ENCODE peak calls at places on chromosomes 2 and 18, in five cellular contexts. One of them, this sample, is unnamed.

GRCh38 chr2:54534625-54535024 is 78.5 kb downstream of the SPTBN1 start:
- DNase-seq in H54: no peak
- DNase-seq in ACHN: no peak
- DNase-seq in activated CD4-positive, alpha-beta T cell treated with anti-CD3 and anti-CD28 coated beads, Interleukin-2, amount 50 U/mL, for 1 hour: no peak
- DNase-seq in body of pancreas: no peak
- DNase-seq in this sample: no peak

GRCh38 chr2:234991793-234992192 is 40.0 kb downstream of the SH3BP4 start:
- DNase-seq in activated CD4-positive, alpha-beta T cell treated with anti-CD3 and anti-CD28 coated beads, Interleukin-2, amount 50 U/mL, for 1 hour: no peak
- DNase-seq in H54: no peak
- DNase-seq in body of pancreas: no peak
- DNase-seq in ACHN: no peak
- DNase-seq in this sample: no peak

GRCh38 chr2:118672055-118672454 is 175.4 kb downstream of the EN1 start:
- DNase-seq in ACHN: no peak
- DNase-seq in H54: no peak
- DNase-seq in body of pancreas: no peak
- DNase-seq in activated CD4-positive, alpha-beta T cell treated with anti-CD3 and anti-CD28 coated beads, Interleukin-2, amount 50 U/mL, for 1 hour: no peak
- DNase-seq in this sample: no peak

GRCh38 chr2:26982102-26982742 is 11.8 kb downstream of the MAPRE3 start:
- DNase-seq in H54: no peak
- DNase-seq in ACHN: peak
- DNase-seq in body of pancreas: peak
- DNase-seq in activated CD4-positive, alpha-beta T cell treated with anti-CD3 and anti-CD28 coated beads, Interleukin-2, amount 50 U/mL, for 1 hour: peak
- DNase-seq in this sample: peak

GRCh38 chr2:126914811-126915500 is 16.3 kb downstream of the TEX51 start:
- DNase-seq in H54: no peak
- DNase-seq in activated CD4-positive, alpha-beta T cell treated with anti-CD3 and anti-CD28 coated beads, Interleukin-2, amount 50 U/mL, for 1 hour: no peak
- DNase-seq in body of pancreas: no peak
- DNase-seq in ACHN: no peak
- DNase-seq in this sample: no peak

GRCh38 chr2:101587251-101587650 is 110.3 kb upstream of the MAP4K4 start:
- DNase-seq in ACHN: no peak
- DNase-seq in activated CD4-positive, alpha-beta T cell treated with anti-CD3 and anti-CD28 coated beads, Interleukin-2, amount 50 U/mL, for 1 hour: no peak
- DNase-seq in body of pancreas: no peak
- DNase-seq in H54: no peak
- DNase-seq in this sample: no peak

GRCh38 chr18:50788284-50788683 is 31.5 kb downstream of the MRO start:
- DNase-seq in body of pancreas: no peak
- DNase-seq in activated CD4-positive, alpha-beta T cell treated with anti-CD3 and anti-CD28 coated beads, Interleukin-2, amount 50 U/mL, for 1 hour: no peak
- DNase-seq in ACHN: no peak
- DNase-seq in H54: no peak
- DNase-seq in this sample: no peak

GRCh38 chr2:177239934-177240600 is 24.5 kb downstream of the NFE2L2 start:
- DNase-seq in activated CD4-positive, alpha-beta T cell treated with anti-CD3 and anti-CD28 coated beads, Interleukin-2, amount 50 U/mL, for 1 hour: no peak
- DNase-seq in ACHN: peak
- DNase-seq in body of pancreas: no peak
- DNase-seq in H54: peak
- DNase-seq in this sample: no peak

GRCh38 chr2:167249197-167249596 is 360.9 kb downstream of the XIRP2 start:
- DNase-seq in body of pancreas: no peak
- DNase-seq in H54: no peak
- DNase-seq in ACHN: no peak
- DNase-seq in activated CD4-positive, alpha-beta T cell treated with anti-CD3 and anti-CD28 coated beads, Interleukin-2, amount 50 U/mL, for 1 hour: no peak
- DNase-seq in this sample: no peak

GRCh38 chr18:48943736-48944527 is 6.8 kb downstream of the SMAD7 start:
- DNase-seq in H54: no peak
- DNase-seq in body of pancreas: no peak
- DNase-seq in ACHN: no peak
- DNase-seq in activated CD4-positive, alpha-beta T cell treated with anti-CD3 and anti-CD28 coated beads, Interleukin-2, amount 50 U/mL, for 1 hour: no peak
- DNase-seq in this sample: no peak

GRCh38 chr2:120134263-120134662 is 88.9 kb downstream of the TMEM185B start:
- DNase-seq in body of pancreas: no peak
- DNase-seq in ACHN: peak
- DNase-seq in H54: peak
- DNase-seq in activated CD4-positive, alpha-beta T cell treated with anti-CD3 and anti-CD28 coated beads, Interleukin-2, amount 50 U/mL, for 1 hour: no peak
- DNase-seq in this sample: no peak

GRCh38 chr2:151363709-151364108 is 6.3 kb downstream of the TNFAIP6 start:
- DNase-seq in H54: no peak
- DNase-seq in activated CD4-positive, alpha-beta T cell treated with anti-CD3 and anti-CD28 coated beads, Interleukin-2, amount 50 U/mL, for 1 hour: no peak
- DNase-seq in body of pancreas: no peak
- DNase-seq in ACHN: no peak
- DNase-seq in this sample: no peak

GRCh38 chr2:170770304-170771048 is at the start of gene ERICH2:
- DNase-seq in H54: peak
- DNase-seq in body of pancreas: peak
- DNase-seq in ACHN: peak
- DNase-seq in activated CD4-positive, alpha-beta T cell treated with anti-CD3 and anti-CD28 coated beads, Interleukin-2, amount 50 U/mL, for 1 hour: peak
- DNase-seq in this sample: peak

GRCh38 chr2:174568425-174568824 is 29.2 kb downstream of the WIPF1 start:
- DNase-seq in H54: no peak
- DNase-seq in ACHN: no peak
- DNase-seq in body of pancreas: no peak
- DNase-seq in activated CD4-positive, alpha-beta T cell treated with anti-CD3 and anti-CD28 coated beads, Interleukin-2, amount 50 U/mL, for 1 hour: no peak
- DNase-seq in this sample: no peak

GRCh38 chr2:98720286-98720685 is 10.6 kb downstream of the MGAT4A start:
- DNase-seq in ACHN: no peak
- DNase-seq in H54: no peak
- DNase-seq in activated CD4-positive, alpha-beta T cell treated with anti-CD3 and anti-CD28 coated beads, Interleukin-2, amount 50 U/mL, for 1 hour: no peak
- DNase-seq in body of pancreas: no peak
- DNase-seq in this sample: no peak

GRCh38 chr2:32622570-32623310 is 5.1 kb upstream of the TTC27 start:
- DNase-seq in body of pancreas: no peak
- DNase-seq in H54: no peak
- DNase-seq in activated CD4-positive, alpha-beta T cell treated with anti-CD3 and anti-CD28 coated beads, Interleukin-2, amount 50 U/mL, for 1 hour: no peak
- DNase-seq in ACHN: no peak
- DNase-seq in this sample: no peak

GRCh38 chr2:203583084-203583695 is 48.1 kb upstream of the RAPH1 start:
- DNase-seq in ACHN: no peak
- DNase-seq in H54: no peak
- DNase-seq in body of pancreas: no peak
- DNase-seq in activated CD4-positive, alpha-beta T cell treated with anti-CD3 and anti-CD28 coated beads, Interleukin-2, amount 50 U/mL, for 1 hour: no peak
- DNase-seq in this sample: no peak

GRCh38 chr18:50075772-50076171 is 119.2 kb downstream of the MYO5B start:
- DNase-seq in body of pancreas: no peak
- DNase-seq in activated CD4-positive, alpha-beta T cell treated with anti-CD3 and anti-CD28 coated beads, Interleukin-2, amount 50 U/mL, for 1 hour: no peak
- DNase-seq in H54: no peak
- DNase-seq in ACHN: no peak
- DNase-seq in this sample: no peak

GRCh38 chr2:165837122-165837521 is 43.1 kb upstream of the GALNT3 start:
- DNase-seq in H54: peak
- DNase-seq in ACHN: no peak
- DNase-seq in body of pancreas: no peak
- DNase-seq in activated CD4-positive, alpha-beta T cell treated with anti-CD3 and anti-CD28 coated beads, Interleukin-2, amount 50 U/mL, for 1 hour: no peak
- DNase-seq in this sample: no peak

GRCh38 chr18:12305930-12306629 is 2.0 kb upstream of the TUBB6 start:
- DNase-seq in body of pancreas: no peak
- DNase-seq in H54: no peak
- DNase-seq in ACHN: no peak
- DNase-seq in activated CD4-positive, alpha-beta T cell treated with anti-CD3 and anti-CD28 coated beads, Interleukin-2, amount 50 U/mL, for 1 hour: no peak
- DNase-seq in this sample: no peak

GRCh38 chr18:74066018-74066417 is 81.6 kb downstream of the FBXO15 start:
- DNase-seq in activated CD4-positive, alpha-beta T cell treated with anti-CD3 and anti-CD28 coated beads, Interleukin-2, amount 50 U/mL, for 1 hour: no peak
- DNase-seq in ACHN: no peak
- DNase-seq in H54: no peak
- DNase-seq in body of pancreas: no peak
- DNase-seq in this sample: no peak

GRCh38 chr2:17036343-17036742 is 370.7 kb upstream of the CYRIA start:
- DNase-seq in H54: no peak
- DNase-seq in activated CD4-positive, alpha-beta T cell treated with anti-CD3 and anti-CD28 coated beads, Interleukin-2, amount 50 U/mL, for 1 hour: no peak
- DNase-seq in ACHN: no peak
- DNase-seq in body of pancreas: no peak
- DNase-seq in this sample: no peak

GRCh38 chr2:217597140-217597539 is 405.7 kb downstream of the TNS1 start:
- DNase-seq in activated CD4-positive, alpha-beta T cell treated with anti-CD3 and anti-CD28 coated beads, Interleukin-2, amount 50 U/mL, for 1 hour: no peak
- DNase-seq in H54: no peak
- DNase-seq in ACHN: no peak
- DNase-seq in body of pancreas: no peak
- DNase-seq in this sample: no peak

GRCh38 chr2:202831241-202831997 is 40.1 kb downstream of the ICA1L start:
- DNase-seq in activated CD4-positive, alpha-beta T cell treated with anti-CD3 and anti-CD28 coated beads, Interleukin-2, amount 50 U/mL, for 1 hour: peak
- DNase-seq in ACHN: peak
- DNase-seq in body of pancreas: peak
- DNase-seq in H54: peak
- DNase-seq in this sample: peak

GRCh38 chr18:38362286-38362792 is 796.7 kb upstream of the CELF4 start:
- DNase-seq in H54: no peak
- DNase-seq in body of pancreas: no peak
- DNase-seq in activated CD4-positive, alpha-beta T cell treated with anti-CD3 and anti-CD28 coated beads, Interleukin-2, amount 50 U/mL, for 1 hour: no peak
- DNase-seq in ACHN: no peak
- DNase-seq in this sample: no peak

GRCh38 chr18:44996261-44996660 is 315.6 kb downstream of the SETBP1 start:
- DNase-seq in ACHN: no peak
- DNase-seq in activated CD4-positive, alpha-beta T cell treated with anti-CD3 and anti-CD28 coated beads, Interleukin-2, amount 50 U/mL, for 1 hour: no peak
- DNase-seq in body of pancreas: no peak
- DNase-seq in H54: no peak
- DNase-seq in this sample: no peak

GRCh38 chr2:14182227-14182946 is 450.1 kb upstream of the LRATD1 start:
- DNase-seq in ACHN: no peak
- DNase-seq in body of pancreas: no peak
- DNase-seq in H54: no peak
- DNase-seq in activated CD4-positive, alpha-beta T cell treated with anti-CD3 and anti-CD28 coated beads, Interleukin-2, amount 50 U/mL, for 1 hour: no peak
- DNase-seq in this sample: no peak